ENCODE peak calls at places on chromosomes 3 and 15, in nine cellular contexts. D, B, R, A, Y, N, E, Z and S are unnamed samples.

GRCh38 chr3:190718691-190719090 is 143.8 kb downstream of the GMNC start:
- DNase-seq in Y (no peak), Z (no peak), R (no peak), N (no peak), A (peak), B (no peak), D (no peak), E (no peak), S (no peak)

GRCh38 chr15:25066708-25067107 is 111.9 kb downstream of the SNRPN start:
- DNase-seq in D (no peak), Z (no peak), R (no peak), B (no peak), A (no peak), E (no peak), N (no peak), Y (no peak), S (no peak)

GRCh38 chr3:172280406-172281051 is 167.7 kb downstream of the GHSR start:
- DNase-seq in A (peak), N (no peak), Y (no peak), D (no peak), R (no peak), B (no peak), Z (no peak), E (no peak), S (no peak)

GRCh38 chr3:51712963-51713362 is 6.1 kb downstream of the GRM2 start:
- DNase-seq in Z (no peak), R (no peak), D (no peak), E (no peak), Y (no peak), A (no peak), B (no peak), N (no peak), S (no peak)

GRCh38 chr15:60137711-60138396 is 133.7 kb downstream of the FOXB1 start:
- DNase-seq in D (no peak), R (no peak), Y (no peak), B (no peak), Z (no peak), E (no peak), N (no peak), A (peak), S (no peak)

GRCh38 chr3:54134155-54134554 is 11.8 kb downstream of the CACNA2D3 start:
- DNase-seq in R (no peak), Y (no peak), D (no peak), B (no peak), N (no peak), E (no peak), Z (no peak), A (no peak), S (no peak)

GRCh38 chr3:168888781-168889180 is 774.7 kb downstream of the MECOM start:
- DNase-seq in Z (no peak), R (no peak), A (no peak), E (no peak), Y (no peak), D (no peak), B (no peak), N (no peak), S (no peak)

GRCh38 chr3:124584552-124585391 is 145.5 kb upstream of the UMPS start:
- DNase-seq in D (peak), Z (peak), B (peak), N (no peak), A (no peak), R (peak), E (peak), Y (peak), S (no peak)

GRCh38 chr15:66389098-66389858 is 2.6 kb downstream of the MAP2K1 start:
- DNase-seq in E (peak), D (no peak), N (peak), Z (no peak), A (no peak), B (no peak), R (no peak), Y (peak), S (peak)

GRCh38 chr3:57079221-57079831 is 18.9 kb downstream of the SPATA12 start:
- DNase-seq in Y (no peak), R (peak), B (peak), Z (no peak), E (no peak), A (peak), D (peak), N (peak), S (no peak)

GRCh38 chr3:87260270-87260669 is 16.1 kb downstream of the POU1F1 start:
- DNase-seq in Y (peak), B (no peak), E (peak), Z (peak), D (peak), N (peak), A (peak), R (peak), S (peak)

GRCh38 chr3:79424811-79425210 is 343.0 kb downstream of the ROBO1 start:
- DNase-seq in Y (no peak), B (no peak), N (no peak), E (no peak), Z (no peak), D (no peak), A (no peak), R (no peak), S (no peak)

GRCh38 chr3:142279965-142280590 is 54.7 kb upstream of the GK5 start:
- DNase-seq in E (peak), D (peak), N (peak), B (no peak), R (peak), A (peak), Y (peak), Z (peak), S (peak)

DNA sequence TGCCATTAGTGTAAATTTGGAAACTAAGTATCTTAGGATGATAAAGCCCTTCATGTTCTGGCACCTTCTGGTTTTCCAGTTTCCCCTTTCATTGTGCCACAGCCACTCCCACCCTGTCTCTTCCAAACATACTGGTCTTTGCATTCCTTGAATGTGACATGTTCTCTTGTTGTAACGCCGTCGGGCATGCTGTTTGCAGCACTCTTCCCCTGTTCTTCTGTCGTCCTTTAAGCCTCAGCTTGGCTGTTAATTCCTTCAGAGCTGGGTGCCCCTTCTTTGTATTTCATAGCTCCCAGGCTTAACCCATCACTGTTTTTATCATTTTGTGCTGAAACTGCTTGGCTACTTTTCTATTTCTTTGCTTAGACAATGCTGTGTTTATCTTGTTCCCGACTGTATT is 95.5 kb upstream of the KCNAB1 start:
- DNase-seq in N (no peak), D (no peak), R (peak), Y (no peak), A (peak), B (no peak), E (no peak), Z (no peak), S (no peak)
- H3K4me3 ChIP-seq in N (no peak), D (no peak), R (no peak), Y (no peak), A (peak), B (no peak), E (no peak), Z (peak), S (no peak)

GRCh38 chr3:133413166-133414020 is 13.5 kb downstream of the BFSP2 start:
- DNase-seq in R (peak), A (peak), B (no peak), D (no peak), N (no peak), Y (no peak), Z (no peak), E (no peak), S (no peak)
- H3K4me3 ChIP-seq in R (no peak), A (peak), B (no peak), D (no peak), N (no peak), Y (no peak), Z (peak), E (no peak), S (no peak)

GRCh38 chr15:55282284-55282833 is 7.3 kb downstream of the RAB27A start:
- DNase-seq in E (peak), N (no peak), Z (no peak), B (no peak), Y (no peak), R (no peak), A (peak), D (no peak), S (no peak)
- H3K4me3 ChIP-seq in E (no peak), N (no peak), Z (no peak), B (no peak), Y (no peak), R (no peak), A (peak), D (no peak), S (no peak)

GRCh38 chr3:12316253-12316652 is 27.4 kb downstream of the PPARG start:
- DNase-seq in Y (no peak), N (no peak), D (no peak), B (no peak), A (no peak), Z (no peak), R (no peak), E (no peak), S (no peak)
- H3K4me3 ChIP-seq in Y (no peak), N (no peak), D (no peak), B (peak), A (no peak), Z (no peak), R (no peak), E (no peak), S (no peak)

GRCh38 chr15:94294556-94294955 is 63.2 kb downstream of the MCTP2 start:
- DNase-seq in E (no peak), R (no peak), Z (no peak), B (no peak), N (no peak), D (no peak), A (peak), Y (no peak), S (no peak)

GRCh38 chr15:94300612-94301011 is 69.3 kb downstream of the MCTP2 start:
- DNase-seq in B (no peak), N (no peak), E (no peak), D (no peak), Y (no peak), A (no peak), R (no peak), Z (no peak), S (no peak)

GRCh38 chr15:94298359-94298758 is 67.0 kb downstream of the MCTP2 start:
- DNase-seq in Z (no peak), D (no peak), Y (no peak), B (no peak), R (no peak), E (no peak), A (no peak), N (no peak), S (no peak)

GRCh38 chr15:94295275-94295674 is 63.9 kb downstream of the MCTP2 start:
- DNase-seq in R (no peak), Y (no peak), A (no peak), B (no peak), N (no peak), Z (no peak), D (no peak), E (no peak), S (no peak)

DNA sequence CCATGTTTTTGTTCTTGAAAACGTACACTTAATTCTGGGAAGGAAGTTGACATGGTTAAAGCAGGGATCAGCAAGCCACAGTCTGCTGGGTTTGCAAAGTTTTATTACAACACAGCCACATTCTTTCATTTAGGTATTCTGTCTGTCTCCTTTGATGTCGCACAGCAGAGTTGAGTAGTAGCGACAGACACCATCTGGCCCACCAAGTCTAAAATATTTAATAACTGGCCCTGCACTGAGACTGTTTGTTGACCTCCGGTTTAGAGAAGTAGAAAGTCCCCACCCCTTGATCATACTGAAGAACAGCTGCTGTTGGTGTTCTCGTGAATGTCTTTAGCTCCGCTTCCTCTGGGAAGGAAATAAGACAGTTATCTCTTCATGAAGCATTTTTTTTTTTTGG is 66.2 kb downstream of the MCTP2 start:
- DNase-seq in E (no peak), Z (no peak), B (no peak), N (peak), R (no peak), A (no peak), Y (no peak), D (no peak), S (no peak)
- H3K4me3 ChIP-seq in E (no peak), Z (no peak), B (no peak), N (peak), R (no peak), A (no peak), Y (no peak), D (no peak), S (no peak)

GRCh38 chr3:183554377-183554776 is 1.1 kb downstream of the KLHL6 start:
- DNase-seq in D (no peak), B (no peak), R (no peak), Y (peak), A (no peak), Z (no peak), N (peak), E (no peak), S (no peak)

GRCh38 chr3:183555541-183556081 is at the start of gene KLHL6:
- DNase-seq in E (peak), A (no peak), R (no peak), Z (no peak), N (peak), D (no peak), B (peak), Y (peak), S (peak)

GRCh38 chr3:183551930-183552329 is 3.6 kb downstream of the KLHL6 start:
- DNase-seq in E (no peak), D (no peak), R (no peak), Z (no peak), N (peak), B (no peak), A (no peak), Y (peak), S (no peak)

GRCh38 chr3:183548262-183548769 is 7.2 kb downstream of the KLHL6 start:
- DNase-seq in Y (no peak), D (peak), R (no peak), Z (no peak), A (peak), N (no peak), B (no peak), E (no peak), S (no peak)

DNA sequence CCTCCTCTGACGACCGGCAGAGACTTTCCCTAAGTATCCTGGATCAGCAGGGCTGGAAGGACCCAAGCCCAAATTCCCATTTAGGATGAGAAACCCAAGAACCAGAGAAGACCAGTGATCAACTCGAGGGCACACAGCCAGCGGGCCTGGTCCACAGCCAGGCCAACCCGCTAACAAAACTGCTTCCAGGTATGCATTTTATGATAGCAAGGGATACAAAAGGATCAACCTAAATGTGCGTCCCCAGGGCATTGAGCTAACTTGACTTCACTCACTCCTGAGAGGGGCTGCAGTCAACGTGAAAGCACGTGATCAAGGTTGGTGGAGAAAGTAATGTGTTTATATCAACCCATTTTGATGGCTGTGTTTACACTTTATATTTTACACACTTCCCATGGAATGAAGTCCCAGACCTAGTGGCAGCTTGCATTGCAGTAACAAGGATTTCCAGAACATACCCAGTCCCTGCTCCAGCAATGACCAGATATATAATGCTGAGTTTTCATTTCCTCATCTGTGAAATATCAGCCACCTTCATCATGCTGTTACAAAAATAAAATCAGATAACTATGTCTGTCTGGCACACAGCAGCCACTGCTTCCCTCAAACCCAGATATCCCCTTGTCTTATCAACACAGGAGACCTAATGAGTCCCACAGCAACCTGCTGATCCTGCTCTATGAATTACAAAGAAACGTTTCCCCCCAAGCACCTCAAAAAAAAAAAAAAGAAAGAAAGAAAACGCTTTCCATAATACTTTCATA is 2.1 kb downstream of the KLHL6 start:
- DNase-seq in N (peak), R (no peak), B (no peak), E (no peak), A (no peak), Z (no peak), D (no peak), Y (no peak), S (no peak)
- H3K4me3 ChIP-seq in N (peak), R (no peak), B (no peak), E (peak), A (no peak), Z (no peak), D (no peak), Y (peak), S (no peak)

GRCh38 chr15:39417766-39418165 is 163.1 kb upstream of the THBS1 start:
- DNase-seq in A (peak), B (no peak), N (no peak), Y (no peak), E (no peak), Z (no peak), D (no peak), R (no peak), S (no peak)
- H3K4me3 ChIP-seq in A (no peak), B (no peak), N (no peak), Y (no peak), E (no peak), Z (no peak), D (no peak), R (no peak), S (no peak)